ENCODE peak calls at places on chromosomes 12 and 14, in four cellular contexts. W, Q, R and K are unnamed samples.

GRCh38 chr12:43576162-43576561 is 24.2 kb upstream of the ADAMTS20 start:
- DNase-seq in R (no peak), W (no peak), Q (no peak), K (no peak)

GRCh38 chr14:101254805-101255764 is 306.2 kb upstream of the DIO3 start:
- DNase-seq in Q (no peak), W (no peak), R (no peak), K (no peak)

GRCh38 chr12:48356041-48356768 is 5.5 kb upstream of the ZNF641 start:
- DNase-seq in W (no peak), R (no peak), Q (no peak), K (no peak)

GRCh38 chr12:45205165-45205825 is 10.6 kb upstream of the ANO6 start:
- DNase-seq in Q (no peak), R (no peak), W (no peak), K (no peak)

GRCh38 chr12:109900752-109901580 is 892 bp downstream of the TCHP start:
- DNase-seq in Q (no peak), W (peak), R (no peak), K (no peak)

GRCh38 chr14:70057519-70058136 is 131.1 kb downstream of the SLC8A3 start:
- DNase-seq in R (no peak), Q (no peak), W (no peak), K (no peak)

GRCh38 chr14:83120187-83120586 is 1586.5 kb upstream of the SEL1L start:
- DNase-seq in R (no peak), Q (no peak), W (no peak), K (no peak)

GRCh38 chr12:70317781-70318180 is 48.3 kb upstream of the KCNMB4 start:
- DNase-seq in W (peak), Q (no peak), R (no peak), K (no peak)

GRCh38 chr14:90354551-90355298 is 23.0 kb upstream of the NRDE2 start:
- DNase-seq in W (no peak), Q (no peak), R (no peak), K (no peak)

GRCh38 chr14:59677771-59678211 is 101.2 kb upstream of the CCDC175 start:
- DNase-seq in R (no peak), Q (no peak), W (peak), K (peak)

GRCh38 chr14:99575043-99576023 is 28.7 kb downstream of the CCDC85C start:
- DNase-seq in Q (peak), R (peak), W (no peak), K (peak)

GRCh38 chr12:116637589-116638165 is 78.5 kb downstream of the MAP1LC3B2 start:
- DNase-seq in Q (no peak), W (no peak), R (no peak), K (no peak)

GRCh38 chr12:102883204-102883799 is 33.7 kb downstream of the PAH start:
- DNase-seq in Q (peak), W (peak), R (peak), K (peak)

GRCh38 chr14:83300454-83301064 is 1766.9 kb upstream of the SEL1L start:
- DNase-seq in Q (no peak), W (peak), R (no peak), K (no peak)

GRCh38 chr14:106277503-106277902 is 751.1 kb downstream of the TMEM121 start:
- DNase-seq in W (no peak), R (no peak), Q (peak), K (no peak)
- TF ChIP-seq CTCF in W (no peak), R (no peak), Q (peak), K (no peak)

DNA sequence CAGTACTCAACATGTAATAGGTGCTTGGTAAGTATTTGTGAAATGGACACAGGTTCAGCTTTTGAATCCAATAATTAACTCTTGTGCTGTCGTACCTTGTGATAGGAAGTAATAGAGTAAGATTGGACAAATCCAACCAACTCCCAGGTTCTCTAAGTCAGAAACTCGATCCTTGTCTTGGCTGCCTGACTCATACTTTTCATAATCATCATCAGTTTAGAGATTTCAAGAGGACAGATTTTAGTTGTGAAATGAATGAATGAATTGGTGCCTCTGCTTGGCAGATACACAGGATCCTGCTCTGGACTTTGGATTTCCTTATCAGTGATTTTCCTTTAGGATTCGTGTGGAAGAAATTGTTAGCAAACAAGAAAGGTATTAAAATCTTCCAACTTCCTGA is 1145.2 kb downstream of the AACS start:
- DNase-seq in Q (no peak), W (no peak), R (no peak), K (no peak)
- TF ChIP-seq CTCF in Q (no peak), W (no peak), R (no peak), K (no peak)

GRCh38 chr14:75794615-75795038 is 133.6 kb downstream of the TTLL5 start:
- DNase-seq in Q (no peak), W (peak), R (no peak), K (no peak)
- TF ChIP-seq CTCF in Q (no peak), W (peak), R (peak), K (peak)

GRCh38 chr14:34874386-34875030 is 652 bp downstream of the BAZ1A start:
- DNase-seq in R (peak), W (peak), Q (peak), K (peak)
- TF ChIP-seq CTCF in R (no peak), W (peak), Q (no peak), K (no peak)

GRCh38 chr14:88617479-88617878 is 54.6 kb downstream of the ZC3H14 start:
- DNase-seq in W (no peak), R (no peak), Q (no peak), K (no peak)
- TF ChIP-seq CTCF in W (no peak), R (no peak), Q (no peak), K (no peak)

DNA sequence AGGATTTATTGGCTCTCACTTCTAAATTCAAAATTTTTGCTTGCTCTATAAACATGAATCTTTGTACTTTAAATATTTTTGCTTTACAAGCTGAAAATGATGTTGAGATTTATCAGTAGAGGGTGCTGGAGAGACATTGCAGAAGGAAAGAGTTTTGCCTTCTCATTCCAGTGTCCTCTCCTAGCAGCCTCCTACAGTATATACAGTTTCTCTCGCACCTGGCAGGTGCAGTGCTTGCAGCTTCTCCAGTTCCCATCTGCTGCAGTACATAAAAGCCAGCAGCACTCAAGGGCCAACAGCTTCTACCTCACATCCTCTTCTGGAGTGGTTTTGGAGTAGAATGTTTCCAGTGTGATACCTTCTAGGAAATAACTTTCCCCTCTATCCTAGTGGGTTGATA is 601.8 kb upstream of the ATXN7L3B start:
- DNase-seq in W (peak), R (no peak), Q (no peak), K (no peak)
- TF ChIP-seq CTCF in W (peak), R (no peak), Q (no peak), K (no peak)

GRCh38 chr14:98296895-98297294 is 975.1 kb downstream of the BCL11B start:
- DNase-seq in Q (no peak), R (no peak), W (no peak), K (no peak)
- TF ChIP-seq CTCF in Q (no peak), R (no peak), W (no peak), K (no peak)

DNA sequence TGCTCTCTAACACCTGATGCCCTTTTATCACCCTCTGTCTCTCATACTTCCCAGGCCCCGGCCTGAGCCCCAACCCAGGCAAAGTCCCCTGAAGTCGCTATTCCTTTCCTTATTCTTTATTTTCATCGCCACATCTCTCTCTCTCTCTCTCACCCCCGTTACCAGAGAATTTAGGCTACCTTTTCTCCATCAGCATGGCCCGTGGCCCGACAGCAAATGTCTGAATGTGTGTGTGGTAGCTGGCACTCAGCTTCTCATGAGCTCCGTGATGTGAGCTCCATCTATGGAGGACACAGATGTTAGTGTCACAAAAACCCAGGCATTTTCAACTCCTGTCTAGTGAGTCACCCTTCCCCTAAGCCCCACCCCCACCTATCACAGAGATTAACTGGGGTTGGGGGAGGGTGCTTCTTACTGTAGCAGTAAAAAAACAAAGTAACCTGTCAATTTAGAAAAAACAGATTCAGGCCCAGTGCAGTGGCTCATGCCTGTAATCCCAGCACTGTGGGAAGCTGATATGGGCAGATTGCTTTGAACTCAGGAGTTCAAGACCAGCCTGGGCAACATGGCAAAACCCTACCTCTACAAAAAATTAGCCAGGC is 53.8 kb downstream of the VCPKMT start:
- DNase-seq in R (no peak), Q (peak), W (peak), K (no peak)
- TF ChIP-seq CTCF in R (no peak), Q (no peak), W (no peak), K (no peak)

GRCh38 chr12:27807063-27807703 is 27.1 kb upstream of the MANSC4 start:
- DNase-seq in R (no peak), W (no peak), Q (no peak), K (no peak)
- TF ChIP-seq CTCF in R (no peak), W (no peak), Q (no peak), K (no peak)

GRCh38 chr14:77033622-77034521 is 5.4 kb upstream of the IRF2BPL start:
- DNase-seq in W (peak), Q (peak), R (no peak), K (peak)
- TF ChIP-seq CTCF in W (no peak), Q (peak), R (no peak), K (no peak)